ENCODE peak calls at places on chromosomes 13 and 19, in four cellular contexts. Q is K562, O is HepG2, I is GM12878. W is an unnamed sample. For H3K4me1, the result is how much of the 10 kb centered on the place peaks cover.

GRCh38 chr13:26226209-26226608 is 4.1 kb upstream of the RNF6 start:
- DNase-seq in Q (no peak), O (no peak), I (no peak), W (no peak)

GRCh38 chr13:74449811-74450524 is 315.8 kb upstream of the KLF12 start:
- DNase-seq in Q (no peak), O (no peak), I (no peak), W (no peak)

GRCh38 chr13:56182598-56182997 is 958.1 kb upstream of the PRR20A start:
- DNase-seq in Q (no peak), O (no peak), I (no peak), W (no peak)

GRCh38 chr13:108728370-108728769 is 99.0 kb downstream of the MYO16 start:
- DNase-seq in Q (no peak), O (peak), I (no peak), W (peak)

GRCh38 chr13:36086117-36086516 is 45.1 kb downstream of the DCLK1 start:
- DNase-seq in Q (no peak), O (no peak), I (no peak), W (no peak)

GRCh38 chr19:5144545-5145179 is 175.7 kb downstream of the KDM4B start:
- DNase-seq in Q (no peak), O (no peak), I (no peak), W (no peak)

GRCh38 chr19:58009666-58010301 is 7.2 kb upstream of the ZNF606 start:
- DNase-seq in Q (peak), O (no peak), I (no peak), W (peak)

GRCh38 chr19:6723108-6723618 is 2.7 kb upstream of the C3 start:
- DNase-seq in Q (no peak), O (peak), I (no peak), W (peak)

GRCh38 chr13:20702945-20703784 is at the start of gene IL17D:
- DNase-seq in Q (peak), O (no peak), I (no peak), W (no peak)

GRCh38 chr13:27038323-27038722 is 133.3 kb downstream of the USP12 start:
- DNase-seq in Q (no peak), O (no peak), I (no peak), W (peak)

DNA sequence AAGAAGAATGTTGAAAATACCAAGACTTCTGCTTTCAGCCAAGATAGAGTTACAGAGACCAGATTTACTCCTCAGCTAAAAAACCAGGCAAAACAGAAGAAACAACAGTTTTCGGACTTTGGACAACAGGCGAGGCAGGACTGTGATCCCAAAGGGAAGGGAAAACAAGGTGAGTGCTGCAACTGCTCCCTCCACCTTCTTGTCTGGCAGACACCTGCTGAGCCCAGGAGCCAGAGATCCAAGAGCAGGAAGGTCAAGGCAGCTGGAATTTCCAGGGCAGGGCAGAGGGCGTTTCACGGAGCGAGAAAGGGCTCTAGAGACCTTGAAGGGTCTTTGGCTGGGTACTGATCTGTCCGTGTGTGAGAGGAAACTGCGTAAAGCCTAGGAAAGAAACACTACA is 32.9 kb upstream of the SLC7A9 start:
- DNase-seq in Q (no peak), O (no peak), I (no peak), W (no peak)
- TF ChIP-seq CEBPB in Q (no peak), O (no peak), I (no peak), W (no peak)

DNA sequence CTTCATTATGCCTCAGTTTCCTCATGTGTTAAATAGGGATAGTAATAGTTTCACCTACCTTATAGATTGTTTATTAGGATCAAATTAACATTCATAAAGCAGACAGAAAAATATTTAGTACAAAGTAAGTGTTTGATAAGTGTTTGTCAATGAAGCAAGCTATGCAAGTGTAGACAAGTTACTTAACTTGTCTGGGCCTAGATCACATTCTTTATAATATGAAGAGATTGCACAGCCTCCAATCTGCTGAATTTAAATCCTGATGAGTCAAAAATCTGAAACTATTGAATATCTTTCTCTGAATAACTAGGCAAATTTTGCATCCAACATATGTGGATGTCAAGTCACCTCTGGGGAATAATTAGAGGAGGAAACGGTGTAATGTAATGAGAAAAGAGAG is 170.5 kb downstream of the MZT1 start:
- DNase-seq in Q (no peak), O (no peak), I (no peak), W (no peak)
- H3K4me1 ChIP-seq in Q (under half), O (under half), I (under half), W (under half)

GRCh38 chr13:44193731-44194130 is 179.9 kb upstream of the SERP2 start:
- DNase-seq in Q (no peak), O (no peak), I (no peak), W (no peak)

GRCh38 chr13:44191103-44191502 is 182.5 kb upstream of the SERP2 start:
- DNase-seq in Q (no peak), O (no peak), I (no peak), W (no peak)

GRCh38 chr13:44188257-44188656 is 185.4 kb upstream of the SERP2 start:
- DNase-seq in Q (no peak), O (no peak), I (no peak), W (peak)

GRCh38 chr13:44189085-44189484 is 184.5 kb upstream of the SERP2 start:
- DNase-seq in Q (no peak), O (no peak), I (no peak), W (no peak)

GRCh38 chr13:44191504-44192171 is 182.0 kb upstream of the SERP2 start:
- DNase-seq in Q (peak), O (peak), I (no peak), W (peak)
- TF ChIP-seq POLR2AphosphoS2 in Q (no peak), O (no peak), I (no peak), W (no peak)

GRCh38 chr19:38210458-38210987 is 13.5 kb downstream of the DPF1 start:
- DNase-seq in Q (peak), O (no peak), I (no peak), W (no peak)
- TF ChIP-seq CEBPB in Q (no peak), O (no peak), I (no peak), W (no peak)

DNA sequence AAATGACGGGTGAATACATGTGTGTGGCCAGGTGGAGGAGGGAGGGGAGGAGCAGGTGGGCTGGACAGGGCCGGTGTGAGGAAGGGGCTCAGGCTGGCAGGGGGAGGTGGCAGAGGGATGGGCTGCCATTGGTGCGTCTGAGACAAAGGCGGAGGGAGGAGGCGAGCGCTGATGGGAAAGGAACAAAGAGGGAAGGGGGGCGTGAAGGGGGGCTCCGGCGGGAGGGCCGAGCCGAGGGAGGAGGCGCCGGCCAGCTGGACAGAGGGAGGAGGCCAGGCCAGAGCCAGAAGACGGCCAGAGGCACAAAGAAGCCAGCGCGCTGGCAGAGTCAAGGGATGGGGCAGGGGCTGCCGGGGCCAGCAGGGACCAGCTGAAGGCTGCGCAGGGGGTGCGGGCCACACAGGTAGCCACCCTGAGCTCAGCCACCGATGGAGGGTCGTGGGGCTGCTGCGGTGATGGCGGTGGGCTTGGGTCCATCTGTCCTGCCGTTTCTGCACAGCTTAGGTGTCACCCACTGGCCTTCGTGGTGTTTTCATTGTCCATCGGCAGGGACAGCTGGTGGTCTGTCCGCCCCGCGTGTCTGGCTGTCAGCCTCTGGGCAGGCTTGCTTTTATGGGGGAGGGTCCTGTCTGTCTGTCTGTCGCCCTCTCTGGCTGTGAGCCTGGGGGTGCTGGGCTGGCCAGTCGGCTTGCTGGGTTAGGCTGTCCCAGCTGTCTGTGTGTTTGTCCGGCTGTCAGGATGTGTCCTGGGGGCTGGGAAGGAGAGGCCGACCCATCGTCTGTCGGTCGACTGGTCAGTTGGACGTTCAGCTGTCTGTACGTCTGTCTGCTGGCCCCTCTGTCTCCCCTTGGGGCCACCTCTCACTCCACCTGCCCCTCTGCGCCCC is 2.2 kb downstream of the APC2 start:
- DNase-seq in Q (no peak), O (no peak), I (no peak), W (no peak)
- H3K4me1 ChIP-seq in Q (under half), O (under half), I (under half), W (under half)

W was measured in A549.